ENCODE peak calls at places on chromosome 3, in five cellular contexts. Q is uterus, C is upper lobe of right lung, Z is AG09309, J is IMR-90. A is an unnamed sample.

GRCh38 chr3:60325610-60326181 is 925.6 kb downstream of the FHIT start:
- DNase-seq in C (no peak), Q (no peak), J (no peak), Z (no peak), A (no peak)

GRCh38 chr3:170703121-170703588 is 117.3 kb upstream of the SLC7A14 start:
- DNase-seq in Q (no peak), Z (peak; percentile 73), C (no peak), J (peak; percentile 95), A (peak; percentile 77)

GRCh38 chr3:156617781-156618180 is 56.6 kb upstream of the TIPARP start:
- DNase-seq in J (no peak), Q (no peak), Z (no peak), C (no peak), A (no peak)

GRCh38 chr3:85801955-85802354 is 843.2 kb downstream of the CADM2 start:
- DNase-seq in C (no peak), Q (no peak), J (no peak), Z (no peak), A (no peak)

GRCh38 chr3:178584722-178585121 is 48.5 kb downstream of the KCNMB2 start:
- DNase-seq in J (no peak), C (no peak), Z (no peak), Q (no peak), A (no peak)

GRCh38 chr3:171116365-171116764 is 89.8 kb upstream of the SLC2A2 start:
- DNase-seq in J (no peak), Z (no peak), Q (no peak), C (no peak), A (no peak)

GRCh38 chr3:23077126-23077525 is 126.0 kb upstream of the UBE2E2 start:
- DNase-seq in Q (no peak), J (no peak), Z (no peak), C (no peak), A (no peak)

GRCh38 chr3:194468086-194468485 is 18.7 kb downstream of the ATP13A3 start:
- DNase-seq in Q (no peak), C (no peak), J (peak; percentile 48), Z (no peak), A (no peak)

GRCh38 chr3:153166206-153166605 is 4.2 kb downstream of the RAP2B start:
- DNase-seq in Q (no peak), Z (no peak), C (no peak), J (peak; percentile 33), A (no peak)

GRCh38 chr3:151750181-151750580 is 16.5 kb downstream of the AADACL2 start:
- DNase-seq in J (no peak), Q (no peak), Z (no peak), C (no peak), A (no peak)

GRCh38 chr3:32596926-32597369 is 26.3 kb upstream of the DYNC1LI1 start:
- DNase-seq in J (peak; percentile 85), C (no peak), Z (no peak), Q (no peak), A (no peak)

GRCh38 chr3:84825817-84826216 is 133.0 kb upstream of the CADM2 start:
- DNase-seq in J (no peak), Z (no peak), C (no peak), Q (no peak), A (no peak)

A was measured in GM04503.